ENCODE peak calls at places on chromosomes 12 and 14, in eight cellular contexts. T, A, W, Z, H, U, O and S are unnamed samples.

GRCh38 chr12:44457465-44457864 is 418.6 kb downstream of the NELL2 start:
- DNase-seq in T (no peak), A (no peak), Z (no peak), O (no peak), U (no peak), W (no peak), H (no peak), S (no peak)

GRCh38 chr14:103472939-103473338 is 49.7 kb downstream of the CKB start:
- DNase-seq in A (no peak), T (peak), U (no peak), H (no peak), O (peak), Z (no peak), W (no peak), S (peak)

GRCh38 chr12:28191690-28192089 is 1.4 kb downstream of the CCDC91 start:
- DNase-seq in U (no peak), O (peak), W (no peak), H (peak), A (no peak), T (peak), Z (peak), S (no peak)

GRCh38 chr12:132278421-132279183 is 50.8 kb downstream of the GALNT9 start:
- DNase-seq in U (no peak), Z (no peak), A (no peak), O (no peak), T (no peak), W (no peak), H (no peak), S (no peak)

GRCh38 chr14:69615471-69616407 is 4.3 kb downstream of the SUSD6 start:
- DNase-seq in W (peak), U (no peak), Z (peak), T (peak), O (peak), A (no peak), H (peak), S (peak)

GRCh38 chr14:104309657-104310369 is 171.4 kb downstream of the KIF26A start:
- DNase-seq in T (no peak), U (no peak), O (no peak), H (no peak), A (no peak), W (no peak), Z (no peak), S (no peak)

GRCh38 chr12:120466560-120467315 is 2.8 kb downstream of the SRSF9 start:
- DNase-seq in W (peak), Z (peak), H (peak), U (no peak), T (peak), O (peak), A (peak), S (no peak)

GRCh38 chr12:66679441-66680069 is 679 bp upstream of the GRIP1 start:
- DNase-seq in H (no peak), W (no peak), O (no peak), U (no peak), T (no peak), Z (no peak), A (no peak), S (no peak)

GRCh38 chr14:75561013-75561432 is 17.4 kb upstream of the FLVCR2 start:
- DNase-seq in H (peak), Z (peak), U (no peak), W (no peak), A (peak), T (peak), O (peak), S (peak)

GRCh38 chr14:38948171-38948570 is 154.9 kb downstream of the SEC23A start:
- DNase-seq in U (no peak), H (peak), A (no peak), T (peak), W (no peak), O (peak), Z (peak), S (no peak)

GRCh38 chr12:69553626-69554248 is 31.5 kb upstream of the CCT2 start:
- DNase-seq in A (peak), H (peak), Z (peak), T (peak), O (peak), W (no peak), U (no peak), S (peak)

GRCh38 chr12:58832920-58833319 is 87.4 kb downstream of the LRIG3 start:
- DNase-seq in O (no peak), A (no peak), H (no peak), U (no peak), Z (no peak), T (no peak), W (no peak), S (no peak)

GRCh38 chr12:75641031-75641780 is 129.8 kb upstream of the KRR1 start:
- DNase-seq in H (peak), W (peak), O (peak), U (no peak), T (peak), Z (peak), A (no peak), S (peak)

GRCh38 chr14:100237735-100238418 is 1.1 kb upstream of the YY1 start:
- DNase-seq in A (peak), T (peak), O (peak), Z (peak), H (peak), U (peak), W (peak), S (no peak)

GRCh38 chr14:87430810-87431209 is 562.2 kb downstream of the GALC start:
- DNase-seq in W (no peak), A (no peak), Z (peak), T (peak), O (peak), U (no peak), H (peak), S (peak)

GRCh38 chr12:119613319-119613936 is 19.9 kb downstream of the TMEM233 start:
- DNase-seq in W (no peak), O (peak), T (no peak), A (no peak), H (peak), U (no peak), Z (peak), S (no peak)

GRCh38 chr14:64948612-64949210 is 6.2 kb upstream of the GPX2 start:
- DNase-seq in H (no peak), T (no peak), Z (no peak), A (no peak), U (peak), O (no peak), W (no peak), S (no peak)

GRCh38 chr14:68970096-68970612 is 8.9 kb downstream of the ACTN1 start:
- DNase-seq in H (no peak), Z (no peak), A (no peak), W (peak), U (no peak), T (no peak), O (no peak), S (no peak)

GRCh38 chr14:34699873-34700621 is 14.3 kb downstream of the CFL2 start:
- DNase-seq in H (peak), U (no peak), O (peak), A (no peak), T (peak), Z (peak), W (no peak), S (peak)

DNA sequence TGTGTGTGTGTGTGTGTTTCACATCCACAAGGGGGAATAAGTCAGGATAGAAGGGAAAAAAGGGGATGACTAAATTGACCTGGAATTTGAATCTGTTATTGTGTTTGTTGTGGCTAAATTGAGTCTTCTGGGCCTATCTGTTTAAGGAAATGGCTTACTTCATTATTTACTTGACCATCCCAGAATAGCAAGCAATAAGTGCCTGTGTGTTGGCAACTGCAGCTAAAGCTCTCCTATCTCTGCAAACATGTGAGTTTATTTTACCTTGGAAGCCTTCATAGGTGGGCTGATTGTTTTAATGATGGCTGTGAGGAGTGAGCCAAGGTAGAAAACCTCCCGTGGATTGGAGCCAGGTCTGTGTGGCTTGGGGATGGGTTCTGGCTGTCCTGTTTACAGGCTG is 85.2 kb downstream of the SLC24A4 start:
- DNase-seq in T (peak), O (peak), W (no peak), U (no peak), H (peak), Z (peak), A (no peak), S (no peak)
- H3K4me3 ChIP-seq in T (no peak), O (no peak), W (no peak), U (no peak), H (no peak), Z (no peak), A (no peak), S (no peak)

DNA sequence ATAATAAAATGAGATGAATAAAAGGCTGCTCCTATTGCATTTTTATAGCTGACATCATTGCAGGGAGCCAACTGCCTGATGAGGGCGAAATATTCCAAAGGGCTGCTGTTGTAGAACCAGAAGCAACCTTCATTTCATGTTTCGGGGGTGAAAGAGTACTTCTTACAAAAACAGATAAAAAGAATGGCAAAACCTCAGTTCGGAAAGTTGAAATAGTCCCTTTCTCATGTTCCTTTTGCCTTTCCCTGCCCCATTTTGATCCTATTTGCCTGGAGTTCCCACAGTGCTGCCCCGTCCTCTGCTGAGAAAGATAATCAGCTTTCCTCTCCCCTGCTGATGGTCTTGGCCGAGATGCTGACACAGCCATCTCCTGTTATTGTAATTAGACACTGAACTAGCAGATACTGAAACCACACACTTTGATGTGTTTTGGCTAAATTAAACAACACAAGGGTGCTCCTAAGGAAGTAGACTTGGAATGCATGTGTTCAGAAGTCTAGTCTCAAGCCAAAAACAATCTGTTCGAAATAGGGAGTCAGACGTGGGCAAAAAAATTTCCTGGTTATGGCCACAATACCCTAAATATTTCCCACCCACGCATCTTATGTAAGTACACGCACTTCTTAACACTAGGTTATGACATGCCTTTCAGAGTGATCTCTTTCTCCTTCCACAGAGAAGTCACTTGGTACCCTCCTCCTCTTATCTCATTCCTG is 117.2 kb downstream of the PPM1H start:
- DNase-seq in O (peak), U (no peak), Z (no peak), H (peak), A (no peak), T (peak), W (no peak), S (peak)
- H3K4me3 ChIP-seq in O (peak), U (no peak), Z (no peak), H (peak), A (no peak), T (peak), W (no peak), S (no peak)

DNA sequence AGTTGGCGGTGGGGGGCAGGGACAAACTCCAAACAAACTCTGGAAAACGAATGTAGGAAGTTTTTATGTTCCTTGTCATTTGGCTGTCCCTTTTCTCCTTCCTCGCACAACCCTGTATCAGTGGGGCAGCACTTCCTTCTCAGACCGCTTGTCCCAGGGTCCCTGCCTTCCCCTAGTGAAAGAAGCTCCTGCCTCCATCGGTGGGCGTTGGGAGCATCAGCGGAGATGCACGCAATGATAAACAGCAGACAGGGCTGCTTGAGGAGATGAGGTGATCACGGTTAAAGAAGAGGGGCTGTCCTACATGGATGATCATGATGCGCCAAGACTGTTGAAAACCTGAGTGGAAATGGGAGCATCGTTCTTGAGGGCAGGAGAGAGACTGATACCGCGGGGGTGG is 620 bp downstream of the C1S start:
- DNase-seq in T (no peak), O (no peak), W (no peak), U (no peak), Z (peak), A (no peak), H (peak), S (no peak)
- H3K4me3 ChIP-seq in T (peak), O (peak), W (no peak), U (peak), Z (peak), A (no peak), H (peak), S (peak)

GRCh38 chr12:38137287-38137686 is 179.3 kb upstream of the ALG10B start:
- DNase-seq in O (no peak), A (no peak), T (no peak), U (no peak), Z (no peak), H (no peak), W (no peak), S (no peak)

GRCh38 chr12:38141239-38141638 is 175.3 kb upstream of the ALG10B start:
- DNase-seq in O (no peak), W (no peak), H (no peak), A (no peak), T (no peak), Z (no peak), U (peak), S (no peak)

GRCh38 chr12:38139456-38139855 is 177.1 kb upstream of the ALG10B start:
- DNase-seq in T (no peak), A (no peak), W (no peak), O (no peak), U (no peak), Z (no peak), H (no peak), S (no peak)

GRCh38 chr12:38138225-38139221 is 178.1 kb upstream of the ALG10B start:
- DNase-seq in Z (peak), W (peak), T (peak), A (peak), U (peak), O (peak), H (peak), S (peak)

DNA sequence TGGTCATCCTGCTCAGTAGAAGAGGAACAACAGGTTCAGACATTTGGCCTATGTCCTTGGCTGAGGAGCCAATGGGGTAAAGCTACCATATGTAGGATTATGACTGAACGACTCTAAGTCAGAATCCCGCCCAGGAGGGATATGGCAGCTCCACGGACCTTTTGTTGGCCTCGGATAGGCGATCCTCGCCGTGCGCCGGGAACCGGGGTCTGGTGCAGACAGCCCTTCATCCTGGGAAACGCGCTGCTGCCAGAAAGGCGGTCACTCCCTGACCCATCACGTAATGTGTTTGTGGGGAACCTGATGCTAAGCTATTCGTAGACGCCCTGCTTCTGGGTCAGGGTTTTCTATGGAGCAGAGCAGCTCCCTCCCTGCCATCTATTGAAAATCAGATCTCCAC is 178.9 kb upstream of the ALG10B start:
- DNase-seq in Z (no peak), W (no peak), U (no peak), A (no peak), O (no peak), T (no peak), H (no peak), S (no peak)
- H3K4me3 ChIP-seq in Z (peak), W (no peak), U (peak), A (no peak), O (no peak), T (no peak), H (no peak), S (no peak)

DNA sequence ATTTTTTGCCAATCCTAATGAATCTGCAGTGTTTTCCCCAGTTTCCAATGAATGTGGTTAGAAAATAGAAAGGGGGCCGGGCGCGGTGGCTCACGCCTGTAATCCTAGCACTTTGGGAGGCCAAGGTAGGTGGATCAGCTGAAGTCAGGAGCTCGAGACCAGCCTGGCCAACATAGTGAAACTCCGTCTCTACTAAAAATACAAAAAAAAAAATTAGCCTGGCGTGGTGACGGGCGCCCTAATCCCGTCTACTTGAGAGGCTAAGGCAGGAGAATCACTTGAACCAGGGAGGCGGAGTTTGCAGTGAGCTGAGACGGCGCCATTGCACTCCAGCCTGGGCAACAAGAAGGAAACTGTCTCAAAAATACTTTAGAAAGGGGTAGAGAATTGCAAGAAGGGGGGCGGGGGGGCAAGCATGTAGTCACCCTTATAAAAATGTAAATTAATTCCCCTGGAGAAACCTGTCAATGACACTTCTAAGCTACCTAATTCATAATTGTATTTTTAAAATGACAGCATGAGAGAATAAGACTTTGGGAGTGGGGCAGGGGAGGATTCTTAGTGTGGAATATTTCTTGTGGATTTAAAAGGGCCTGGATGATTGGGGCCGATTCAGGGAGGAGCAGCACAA is 1.7 kb downstream of the KLHDC2 start:
- DNase-seq in Z (no peak), W (no peak), A (no peak), H (no peak), U (no peak), T (no peak), O (no peak), S (no peak)
- H3K4me3 ChIP-seq in Z (peak), W (peak), A (peak), H (peak), U (peak), T (peak), O (peak), S (peak)

GRCh38 chr12:632102-632696 is 31.0 kb downstream of the NINJ2 start:
- DNase-seq in H (peak), O (peak), U (no peak), A (no peak), T (peak), W (no peak), Z (peak), S (peak)
- H3K4me3 ChIP-seq in H (no peak), O (no peak), U (no peak), A (no peak), T (no peak), W (no peak), Z (peak), S (no peak)